ENCODE peak calls at places on chromosomes 12 and 14, in six cellular contexts. A, X, L, T, V and S are unnamed samples.
A peak's percentile ranks its signal among the peaks of the same experiment; 100 is the strongest.

GRCh38 chr12:65824314-65824563 is at the start of gene HMGA2:
- DNase-seq in A (no peak), X (peak; percentile 60), L (peak; percentile 68), T (peak; percentile 27), V (peak; percentile 78), S (no peak)

GRCh38 chr12:20778969-20779368 is 31.5 kb upstream of the SLCO1B3 start:
- DNase-seq in A (no peak), X (no peak), L (no peak), T (no peak), V (no peak), S (no peak)

GRCh38 chr14:104342435-104343293 is 204.3 kb downstream of the KIF26A start:
- DNase-seq in A (no peak), X (no peak), L (no peak), T (no peak), V (no peak), S (no peak)

GRCh38 chr12:6250343-6250742 is 50.1 kb downstream of the CD9 start:
- DNase-seq in A (no peak), X (no peak), L (peak; percentile 46), T (no peak), V (no peak), S (no peak)

GRCh38 chr12:89565002-89565401 is 39.2 kb upstream of the POC1B start:
- DNase-seq in A (no peak), X (no peak), L (no peak), T (no peak), V (no peak), S (no peak)

GRCh38 chr14:24432259-24433131 is 2.7 kb downstream of the KHNYN start:
- DNase-seq in A (no peak), X (peak; percentile 78), L (peak; percentile 66), T (no peak), V (no peak), S (no peak)

GRCh38 chr12:3727354-3727753 is 25.6 kb downstream of the CRACR2A start:
- DNase-seq in A (no peak), X (no peak), L (no peak), T (no peak), V (no peak), S (no peak)

GRCh38 chr14:71460091-71460490 is 472.1 kb upstream of the RGS6 start:
- DNase-seq in A (no peak), X (no peak), L (no peak), T (no peak), V (no peak), S (no peak)

GRCh38 chr12:19739195-19739776 is 300.0 kb downstream of the AEBP2 start:
- DNase-seq in A (peak; percentile 74), X (no peak), L (no peak), T (peak; percentile 68), V (peak; percentile 40), S (peak; percentile 14)

GRCh38 chr12:128486951-128487350 is 220.0 kb downstream of the TMEM132C start:
- DNase-seq in A (no peak), X (no peak), L (no peak), T (peak; percentile 6), V (no peak), S (no peak)

DNA sequence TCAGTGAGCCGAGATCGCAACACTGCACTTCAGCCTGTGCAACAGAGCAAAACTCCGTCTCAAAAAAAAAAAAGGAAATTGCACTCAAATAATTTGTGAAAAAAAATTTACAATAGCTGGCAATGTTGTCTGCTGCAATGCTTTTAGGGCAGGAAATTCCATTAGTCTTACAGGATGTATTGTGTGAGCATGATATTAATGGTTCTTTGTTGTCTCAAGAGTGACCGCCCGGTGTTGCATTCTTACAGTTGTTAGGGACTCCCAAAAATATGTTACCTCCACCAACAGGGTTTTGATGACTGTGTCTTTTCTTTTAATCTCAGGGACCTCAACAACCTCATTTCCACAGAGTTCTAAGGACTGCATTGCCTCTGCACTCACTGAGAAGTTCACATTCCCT is 44.8 kb downstream of the PZP start:
- DNase-seq in A (no peak), X (no peak), L (no peak), T (no peak), V (no peak), S (no peak)
- TF ChIP-seq POLR2A in A (no peak), X (no peak), L (no peak), T (no peak), V (no peak), S (no peak)

GRCh38 chr14:75340921-75341320 is 62.3 kb downstream of the FOS start:
- DNase-seq in A (no peak), X (peak; percentile 92), L (peak; percentile 90), T (peak; percentile 89), V (no peak), S (no peak)
- TF ChIP-seq POLR2A in A (no peak), X (peak; percentile 42), L (no peak), T (peak; percentile 56), V (no peak), S (no peak)

DNA sequence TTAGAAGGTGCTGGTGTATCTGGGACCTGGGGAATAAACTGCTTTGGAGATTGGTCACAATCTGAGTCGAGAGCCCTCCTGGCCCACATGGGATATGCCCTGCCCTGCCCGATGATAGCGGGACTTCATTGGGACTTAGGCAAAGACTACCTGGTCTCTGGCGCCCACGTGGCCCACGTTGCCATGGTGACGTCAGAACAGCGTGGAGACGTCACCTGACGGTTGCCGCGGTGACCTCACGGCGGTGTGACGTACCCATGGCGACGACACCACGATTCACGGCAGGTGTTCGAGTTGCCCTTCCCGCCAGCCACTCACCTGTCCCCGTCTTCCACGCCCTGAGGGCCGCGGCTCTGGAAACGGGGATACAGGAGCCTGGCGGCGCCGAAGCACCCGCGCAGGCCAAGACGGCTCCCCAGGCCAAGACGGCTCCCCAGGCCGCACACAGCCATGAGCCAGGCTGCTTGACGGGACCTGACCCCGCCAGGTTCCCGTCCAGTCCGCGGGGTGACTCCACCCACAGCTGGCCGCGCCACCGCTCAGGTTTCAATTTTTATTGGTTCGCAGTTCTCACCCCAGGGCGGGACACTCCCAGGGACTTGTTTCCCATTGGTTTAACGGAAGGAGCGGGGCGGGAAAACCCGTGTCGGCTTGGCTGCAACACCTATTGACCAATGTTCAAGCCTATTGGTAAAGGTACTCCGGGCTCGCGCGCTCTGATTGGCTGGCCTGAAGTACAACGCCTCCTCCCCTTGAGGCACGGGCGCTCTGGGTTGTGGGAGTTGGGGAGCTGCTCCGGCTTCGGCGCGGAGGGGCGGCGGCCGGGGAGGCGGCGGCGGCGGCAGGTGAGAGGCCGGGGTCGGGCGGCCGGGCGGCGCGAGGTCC is at the start of the genes MMAB and MVK:
- DNase-seq in A (peak; percentile 100), X (peak; percentile 100), L (peak; percentile 99), T (peak; percentile 100), V (peak; percentile 99), S (peak; percentile 99)
- TF ChIP-seq POLR2A in A (peak; percentile 70), X (peak; percentile 39), L (no peak), T (peak; percentile 85), V (peak; percentile 29), S (peak; percentile 59)

GRCh38 chr12:25829192-25829591 is 129.3 kb upstream of the RASSF8 start:
- DNase-seq in A (peak; percentile 77), X (no peak), L (no peak), T (peak; percentile 6), V (no peak), S (peak; percentile 39)

GRCh38 chr12:25827141-25827540 is 131.3 kb upstream of the RASSF8 start:
- DNase-seq in A (no peak), X (no peak), L (no peak), T (no peak), V (no peak), S (no peak)

GRCh38 chr12:25828188-25828587 is 130.3 kb upstream of the RASSF8 start:
- DNase-seq in A (no peak), X (no peak), L (no peak), T (no peak), V (no peak), S (no peak)

GRCh38 chr12:25825494-25825893 is 133.0 kb upstream of the RASSF8 start:
- DNase-seq in A (no peak), X (no peak), L (no peak), T (no peak), V (no peak), S (no peak)

DNA sequence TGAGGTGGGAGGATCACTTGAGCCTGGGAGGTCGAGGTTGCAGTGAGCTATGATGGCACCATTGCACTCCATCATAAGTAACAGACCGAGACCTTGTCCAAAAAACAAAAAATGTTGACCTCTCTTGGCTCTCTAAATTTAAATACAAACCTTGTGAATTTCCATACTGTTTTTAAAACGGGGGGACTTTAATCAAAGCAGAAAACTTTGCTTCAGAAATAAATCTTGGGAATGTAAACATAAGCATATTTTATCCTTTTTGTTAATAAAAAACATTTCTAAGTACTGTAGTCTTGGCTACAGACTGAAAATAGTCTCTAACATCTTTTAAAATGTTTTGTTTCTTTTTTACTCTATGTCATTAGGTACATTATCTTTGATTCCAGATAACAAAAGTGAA is 130.7 kb upstream of the RASSF8 start:
- DNase-seq in A (no peak), X (no peak), L (no peak), T (no peak), V (no peak), S (no peak)
- TF ChIP-seq POLR2A in A (no peak), X (no peak), L (no peak), T (no peak), V (no peak), S (no peak)

DNA sequence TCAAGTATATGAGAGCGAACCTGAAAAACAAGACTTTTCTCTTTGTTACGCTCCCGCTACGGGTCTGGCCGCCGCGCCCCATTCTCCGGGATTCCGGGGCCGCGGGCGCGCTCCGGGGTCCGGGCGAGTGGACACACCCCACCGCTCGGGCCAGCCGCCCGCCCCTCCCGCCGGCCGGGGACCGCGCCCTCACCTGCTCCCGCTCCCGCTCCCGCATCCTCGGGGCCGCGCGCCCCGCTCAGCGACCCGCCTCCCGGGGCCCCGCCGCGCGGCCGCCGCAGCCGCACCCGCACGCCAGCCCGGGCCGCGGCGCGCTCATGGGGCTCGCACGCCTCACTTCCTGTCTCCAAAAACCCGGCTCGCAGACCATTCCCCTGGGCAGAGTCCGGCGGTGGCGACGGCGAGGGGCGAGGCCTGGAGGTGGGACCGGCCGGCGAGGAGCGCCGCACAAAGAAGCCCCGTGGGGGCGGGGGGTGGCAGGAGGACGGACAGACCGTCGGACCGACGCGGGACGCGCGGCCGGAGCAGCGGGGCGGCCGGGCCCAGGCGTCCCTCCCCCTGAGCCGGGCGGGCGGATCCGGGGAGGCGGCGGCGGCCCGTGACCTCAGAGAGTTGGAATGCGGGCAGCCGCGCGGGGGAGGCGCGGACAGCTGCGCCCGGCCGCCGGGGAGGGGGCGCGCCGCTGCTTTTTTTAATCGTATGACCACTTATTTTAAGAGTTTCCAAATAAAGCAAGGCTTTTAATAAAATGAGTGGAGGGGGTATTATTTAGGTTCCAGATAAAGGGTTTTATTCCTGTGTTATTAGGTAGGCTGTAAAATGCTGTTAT is at the start of gene PTPN21:
- DNase-seq in A (peak; percentile 79), X (peak; percentile 74), L (peak; percentile 89), T (peak; percentile 77), V (no peak), S (peak; percentile 46)
- TF ChIP-seq POLR2A in A (peak; percentile 36), X (peak; percentile 40), L (no peak), T (peak; percentile 66), V (peak; percentile 27), S (peak; percentile 42)